ENCODE peak calls at places on chromosomes 7 and 10, in six cellular contexts. O, Q, I, T, M and G are unnamed samples.
A peak's percentile ranks its signal among the peaks of the same experiment; 100 is the strongest.

GRCh38 chr7:99392046-99392445 is 16.4 kb downstream of the PDAP1 start:
- DNase-seq in O (no peak), Q (no peak), M (no peak), I (no peak), T (no peak), G (no peak)

GRCh38 chr10:110365356-110366143 is 60.8 kb upstream of the SMNDC1 start:
- DNase-seq in M (no peak), O (no peak), T (no peak), I (no peak), Q (no peak), G (no peak)

GRCh38 chr10:130623680-130624271 is 487.6 kb downstream of the GLRX3 start:
- DNase-seq in Q (no peak), O (no peak), T (no peak), M (no peak), I (no peak), G (no peak)

GRCh38 chr10:28503114-28503513 is 29.8 kb upstream of the WAC start:
- DNase-seq in M (no peak), O (peak; percentile 27), Q (no peak), I (peak; percentile 6), T (peak; percentile 19), G (no peak)

GRCh38 chr10:123835575-123835974 is 56.0 kb downstream of the CPXM2 start:
- DNase-seq in I (peak; percentile 46), Q (no peak), T (no peak), M (no peak), O (no peak), G (no peak)

GRCh38 chr7:47483604-47484273 is 98.2 kb downstream of the TNS3 start:
- DNase-seq in Q (no peak), M (peak; percentile 45), I (peak; percentile 43), O (peak; percentile 41), T (peak; percentile 58), G (peak; percentile 75)

GRCh38 chr10:114375082-114375481 is 29.2 kb downstream of the AFAP1L2 start:
- DNase-seq in I (no peak), O (peak; percentile 56), M (peak; percentile 72), T (no peak), Q (no peak), G (peak; percentile 92)

GRCh38 chr7:158760936-158761335 is 56.3 kb upstream of the NCAPG2 start:
- DNase-seq in M (no peak), O (no peak), Q (no peak), I (no peak), T (no peak), G (no peak)

GRCh38 chr10:128178319-128178937 is 52.2 kb upstream of the MKI67 start:
- DNase-seq in M (peak; percentile 29), Q (no peak), O (no peak), T (no peak), I (no peak), G (peak; percentile 14)

DNA sequence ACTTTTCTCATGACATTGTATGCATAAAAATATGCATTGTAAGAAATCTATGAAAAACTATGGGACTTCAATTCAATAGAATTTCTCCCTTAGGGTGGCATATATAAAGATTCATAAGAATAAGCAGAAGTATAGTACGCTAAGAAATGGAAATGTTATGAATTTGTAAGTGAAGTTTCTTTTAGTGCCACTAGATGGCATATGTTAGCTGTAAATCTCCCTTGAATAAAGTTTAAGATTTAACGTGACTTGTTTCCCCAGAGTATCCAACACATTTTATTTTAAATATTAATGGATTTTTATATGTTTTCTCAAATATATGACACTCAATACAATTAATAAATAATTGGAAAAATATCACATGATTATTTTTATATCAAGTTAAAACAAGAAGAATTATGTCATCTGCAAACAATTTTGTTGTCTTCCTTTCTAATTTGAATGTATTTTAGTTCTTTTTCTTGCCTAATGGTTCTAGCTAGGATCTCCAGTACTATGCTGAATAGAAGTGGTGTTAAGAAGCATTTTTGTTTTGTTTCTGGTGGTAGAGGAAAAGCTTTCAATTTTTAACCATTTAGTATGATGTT is 287.2 kb downstream of the HGF start:
- DNase-seq in O (peak; percentile 50), T (peak; percentile 59), M (peak; percentile 75), I (peak; percentile 74), Q (no peak), G (peak; percentile 51)
- TF ChIP-seq CTCF in O (peak; percentile 33), T (no peak), M (peak; percentile 44), I (peak; percentile 48), Q (peak; percentile 66), G (peak; percentile 48)

GRCh38 chr10:73494213-73494612 is 1.6 kb downstream of the PPP3CB start:
- DNase-seq in Q (no peak), T (peak; percentile 6), I (no peak), O (no peak), M (no peak), G (no peak)
- H3K4me3 ChIP-seq in Q (peak overlapping the region; percentile 61), T (peak overlapping the region; percentile 68), I (peak overlapping the region; percentile 48), O (peak overlapping the region; percentile 96), M (peak overlapping the region; percentile 91), G (peak overlapping the region; percentile 94)

GRCh38 chr10:62413048-62413447 is 38.9 kb downstream of the ZNF365 start:
- DNase-seq in Q (no peak), T (no peak), I (no peak), O (no peak), M (no peak), G (no peak)

GRCh38 chr10:62413652-62414051 is 39.5 kb downstream of the ZNF365 start:
- DNase-seq in O (no peak), Q (no peak), I (no peak), M (no peak), T (no peak), G (no peak)

DNA sequence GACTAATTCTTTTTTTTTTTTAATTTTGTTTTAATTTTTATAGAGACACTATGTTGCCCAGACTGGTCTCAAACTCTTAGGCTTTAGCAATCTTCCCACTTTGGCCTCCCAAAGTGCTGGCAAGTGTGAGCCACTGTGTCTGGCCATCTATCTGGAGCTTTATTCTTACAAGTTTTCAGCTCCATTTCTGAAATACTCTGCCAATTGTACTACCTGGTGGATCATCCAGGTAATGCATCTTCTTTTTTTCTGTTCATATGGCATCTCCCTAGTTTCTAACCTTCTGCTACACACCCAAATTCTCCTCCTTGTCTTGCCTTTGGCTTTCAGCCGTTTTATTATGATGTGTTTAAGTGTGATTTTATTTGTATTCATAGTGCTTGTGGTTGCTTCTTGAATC is 40.2 kb downstream of the ZNF365 start:
- DNase-seq in T (peak; percentile 22), O (no peak), I (no peak), M (no peak), Q (no peak), G (no peak)
- TF ChIP-seq CTCF in T (no peak), O (no peak), I (peak; percentile 16), M (no peak), Q (no peak), G (peak; percentile 11)

GRCh38 chr10:61612451-61612850 is 50.3 kb upstream of the CABCOCO1 start:
- DNase-seq in O (no peak), I (no peak), M (no peak), Q (no peak), T (no peak), G (no peak)
- H3K4me3 ChIP-seq in O (no peak overlapping the region), I (no peak overlapping the region), M (no peak overlapping the region), Q (no peak overlapping the region), T (no peak overlapping the region), G (no peak overlapping the region)